ENCODE peak calls at places on chromosomes 5 and 9, in four cellular contexts. L is T-helper 1 cell, N is T47D, S is stromal cell of bone marrow. V is an unnamed sample.

GRCh38 chr9:126937444-126937843 is 22.9 kb downstream of the RALGPS1 start:
- DNase-seq in L (no peak), N (no peak), S (no peak), V (no peak)

GRCh38 chr5:133847886-133848285 is 120.5 kb downstream of the C5orf15 start:
- DNase-seq in S (no peak), N (no peak), L (no peak), V (no peak)

GRCh38 chr5:113199122-113199905 is 222.7 kb downstream of the DCP2 start:
- DNase-seq in S (peak; percentile 32), L (no peak), N (no peak), V (no peak)

GRCh38 chr9:137037483-137037882 is 5.6 kb upstream of the FUT7 start:
- DNase-seq in S (no peak), N (no peak), L (no peak), V (no peak)

GRCh38 chr5:166505546-166505945 is 1785.9 kb upstream of the WWC1 start:
- DNase-seq in N (no peak), S (no peak), L (no peak), V (no peak)

GRCh38 chr9:137055385-137056364 is 1.8 kb upstream of the ENTPD2 start:
- DNase-seq in N (no peak), L (no peak), S (no peak), V (no peak)

GRCh38 chr9:69785757-69786156 is 25.9 kb upstream of the PTAR1 start:
- DNase-seq in N (no peak), S (no peak), L (no peak), V (no peak)

GRCh38 chr5:131068893-131069643 is 96.0 kb downstream of the HINT1 start:
- DNase-seq in N (no peak), S (no peak), L (peak; percentile 37), V (peak; percentile 28)

GRCh38 chr9:13281356-13282016 is 2.0 kb upstream of the MPDZ start:
- DNase-seq in N (no peak), S (no peak), L (no peak), V (no peak)

GRCh38 chr9:131348631-131349521 is 45.0 kb upstream of the PRRC2B start:
- DNase-seq in L (no peak), S (no peak), N (no peak), V (no peak)

GRCh38 chr5:87308024-87308423 is 40.3 kb downstream of the RASA1 start:
- DNase-seq in L (no peak), N (no peak), S (no peak), V (no peak)

GRCh38 chr5:144086295-144086694 is 84.2 kb downstream of the YIPF5 start:
- DNase-seq in S (no peak), N (no peak), L (no peak), V (no peak)

GRCh38 chr5:97968346-97968745 is 785.3 kb upstream of the RIOK2 start:
- DNase-seq in N (no peak), S (no peak), L (no peak), V (no peak)

GRCh38 chr5:87735918-87736317 is 323.2 kb upstream of the CCNH start:
- DNase-seq in S (no peak), N (no peak), L (no peak), V (no peak)

GRCh38 chr9:752681-753200 is 88.8 kb upstream of the DMRT1 start:
- DNase-seq in L (no peak), S (no peak), N (no peak), V (no peak)

GRCh38 chr5:137185193-137185592 is 313.9 kb downstream of the SPOCK1 start:
- DNase-seq in N (no peak), L (no peak), S (no peak), V (no peak)

GRCh38 chr9:135812961-135813360 is 94.4 kb downstream of the CAMSAP1 start:
- DNase-seq in S (no peak), N (no peak), L (no peak), V (no peak)

GRCh38 chr9:126927419-126927818 is 12.8 kb downstream of the RALGPS1 start:
- DNase-seq in N (no peak), L (no peak), S (no peak), V (no peak)

GRCh38 chr5:57085306-57086081 is 88.4 kb upstream of the GPBP1 start:
- DNase-seq in S (no peak), N (no peak), L (no peak), V (no peak)

GRCh38 chr5:25963251-25964008 is 1075.0 kb downstream of the CDH9 start:
- DNase-seq in L (no peak), N (no peak), S (no peak), V (no peak)

GRCh38 chr9:77912895-77913693 is 118.5 kb downstream of the GNAQ start:
- DNase-seq in N (no peak), L (no peak), S (no peak), V (no peak)

GRCh38 chr5:41193462-41194166 is 19.7 kb downstream of the C6 start:
- DNase-seq in N (no peak), L (no peak), S (peak; percentile 84), V (no peak)

GRCh38 chr5:161085081-161085480 is 233.1 kb upstream of the ATP10B start:
- DNase-seq in L (no peak), S (no peak), N (no peak), V (no peak)

GRCh38 chr5:111584651-111585050 is 72.3 kb upstream of the STARD4 start:
- DNase-seq in S (no peak), N (no peak), L (no peak), V (no peak)

GRCh38 chr9:108463927-108464606 is 391.7 kb downstream of the ACTL7B start:
- DNase-seq in S (peak; percentile 61), N (no peak), L (no peak), V (no peak)

GRCh38 chr5:36624277-36624676 is 17.9 kb downstream of the SLC1A3 start:
- DNase-seq in S (no peak), L (no peak), N (no peak), V (no peak)